ENCODE peak calls at places on chromosome 14, in eight cellular contexts. K is H4; T is tibial artery; X is stimulated activated CD8-positive, alpha-beta memory T cell treated with anti-CD3 and anti-CD28 coated beads, Interleukin-2, amount 100 ng/mL, for 1 hour; H is aorta; A is DMS 273 treated with DMSO at 0.1 percent for 48 hours; J is stimulated activated effector memory CD8-positive, alpha-beta T cell treated with anti-CD3 and anti-CD28 coated beads, Interleukin-12 subunit alpha, Interleukin-12 subunit beta, amount 100 ng/mL, for 72 hours; R is progenitor cell of endocrine pancreas. I is an unnamed sample.

GRCh38 chr14:53409974-53410373 is 256.9 kb upstream of the DDHD1 start:
- DNase-seq in K (peak), T (no peak), X (no peak), H (no peak), A (no peak), J (no peak), R (no peak), I (no peak)

GRCh38 chr14:50559990-50560928 is at the start of gene ATL1:
- DNase-seq in K (peak), T (peak), X (no peak), H (peak), A (peak), J (peak), R (peak), I (peak)

GRCh38 chr14:23916038-23916437 is 37.5 kb upstream of the DHRS4 start:
- DNase-seq in K (no peak), T (no peak), X (no peak), H (no peak), A (no peak), J (no peak), R (no peak), I (no peak)

GRCh38 chr14:68633131-68633991 is 159.5 kb downstream of the ZFP36L1 start:
- DNase-seq in K (no peak), T (peak), X (no peak), H (no peak), A (no peak), J (no peak), R (peak), I (no peak)

GRCh38 chr14:89349196-89350008 is 67.6 kb downstream of the FOXN3 start:
- DNase-seq in K (no peak), T (no peak), X (no peak), H (no peak), A (peak), J (no peak), R (no peak), I (no peak)

GRCh38 chr14:88598097-88598675 is 35.3 kb downstream of the ZC3H14 start:
- DNase-seq in K (no peak), T (no peak), X (no peak), H (no peak), A (no peak), J (no peak), R (no peak), I (no peak)

GRCh38 chr14:104976198-104977007 is 1.8 kb downstream of the AHNAK2 start:
- DNase-seq in K (peak), T (peak), X (peak), H (peak), A (peak), J (peak), R (peak), I (peak)

GRCh38 chr14:100773331-100774163 is 46.9 kb downstream of the DLK1 start:
- DNase-seq in K (no peak), T (peak), X (no peak), H (no peak), A (no peak), J (no peak), R (no peak), I (no peak)

GRCh38 chr14:35332517-35333346 is 40.5 kb downstream of the PSMA6 start:
- DNase-seq in K (no peak), T (no peak), X (no peak), H (no peak), A (no peak), J (no peak), R (no peak), I (peak)

GRCh38 chr14:103848720-103849077 is 1.3 kb upstream of the PPP1R13B start:
- DNase-seq in K (no peak), T (no peak), X (no peak), H (no peak), A (no peak), J (no peak), R (no peak), I (no peak)

GRCh38 chr14:37870947-37871346 is 275.5 kb downstream of the TTC6 start:
- DNase-seq in K (no peak), T (no peak), X (no peak), H (no peak), A (no peak), J (no peak), R (no peak), I (no peak)

GRCh38 chr14:64971890-64972785 is at the start of gene RAB15:
- DNase-seq in K (no peak), T (peak), X (no peak), H (peak), A (peak), J (peak), R (peak), I (no peak)

GRCh38 chr14:96627811-96628775 is 125.9 kb downstream of the PAPOLA start:
- DNase-seq in K (no peak), T (peak), X (no peak), H (no peak), A (no peak), J (no peak), R (peak), I (peak)

GRCh38 chr14:55136241-55136640 is 7.2 kb downstream of the LGALS3 start:
- DNase-seq in K (no peak), T (no peak), X (no peak), H (no peak), A (no peak), J (no peak), R (no peak), I (no peak)

GRCh38 chr14:68373847-68374582 is 418.9 kb downstream of the ZFP36L1 start:
- DNase-seq in K (no peak), T (no peak), X (no peak), H (no peak), A (no peak), J (no peak), R (no peak), I (no peak)

GRCh38 chr14:30214456-30215090 is 286.9 kb upstream of the PRKD1 start:
- DNase-seq in K (peak), T (no peak), X (no peak), H (no peak), A (peak), J (no peak), R (no peak), I (no peak)

GRCh38 chr14:65302571-65303184 is 109.9 kb upstream of the FUT8 start:
- DNase-seq in K (no peak), T (no peak), X (no peak), H (no peak), A (no peak), J (no peak), R (no peak), I (no peak)

GRCh38 chr14:94541234-94541975 is 19.8 kb upstream of the SERPINA4 start:
- DNase-seq in K (no peak), T (no peak), X (no peak), H (no peak), A (no peak), J (no peak), R (no peak), I (no peak)

I was measured in ureter.